ENCODE peak calls at places on chromosomes 12 and 14, in eight cellular contexts. H is kidney, R is tibial nerve, K is fibroblast of pulmonary artery, J is pancreas, L is lung, M is body of pancreas, U is left ventricle myocardium inferior. F is an unnamed sample.

GRCh38 chr12:69570545-69571399 is 14.5 kb upstream of the CCT2 start:
- DNase-seq in M (peak), U (no peak), R (peak), K (peak), L (peak), H (no peak), J (no peak), F (no peak)

GRCh38 chr12:105330938-105331804 is 680 bp downstream of the C12orf75 start:
- DNase-seq in L (no peak), H (peak), K (no peak), U (no peak), J (peak), R (no peak), M (peak), F (no peak)

GRCh38 chr12:100234591-100235304 is 32.1 kb downstream of the DEPDC4 start:
- DNase-seq in H (no peak), U (no peak), M (peak), J (no peak), R (no peak), K (peak), L (no peak), F (peak)

GRCh38 chr14:20720741-20721140 is 24.9 kb upstream of the EDDM3A start:
- DNase-seq in J (no peak), H (no peak), M (no peak), K (no peak), L (no peak), U (no peak), R (no peak), F (no peak)

GRCh38 chr14:76186318-76187027 is 34.8 kb downstream of the GPATCH2L start:
- DNase-seq in R (no peak), J (no peak), U (no peak), K (no peak), M (no peak), L (no peak), H (no peak), F (no peak)

GRCh38 chr12:49369723-49370145 is 2.5 kb downstream of the SPATS2 start:
- DNase-seq in J (no peak), L (no peak), R (no peak), K (peak), H (no peak), M (peak), U (peak), F (no peak)

GRCh38 chr12:29320295-29321090 is 60.5 kb downstream of the ERGIC2 start:
- DNase-seq in L (no peak), R (no peak), H (no peak), U (no peak), K (peak), J (no peak), M (no peak), F (peak)

GRCh38 chr12:51771008-51771407 is 77.5 kb downstream of the FIGNL2 start:
- DNase-seq in U (no peak), M (no peak), R (no peak), K (no peak), L (no peak), J (no peak), H (no peak), F (no peak)

GRCh38 chr14:63435838-63436237 is 107.3 kb downstream of the PPP2R5E start:
- DNase-seq in H (peak), J (peak), M (peak), K (peak), L (peak), U (peak), R (peak), F (peak)

GRCh38 chr12:64968989-64969819 is 144.8 kb downstream of the TBC1D30 start:
- DNase-seq in K (peak), H (no peak), L (no peak), J (no peak), M (no peak), R (no peak), U (no peak), F (peak)

GRCh38 chr14:85534914-85535313 is 5.0 kb downstream of the FLRT2 start:
- DNase-seq in J (no peak), R (no peak), U (no peak), L (no peak), K (peak), H (no peak), M (no peak), F (no peak)

GRCh38 chr12:130142736-130143135 is 19.5 kb upstream of the FZD10 start:
- DNase-seq in M (no peak), L (no peak), J (no peak), K (no peak), U (no peak), R (no peak), H (no peak), F (no peak)

GRCh38 chr12:115506822-115507629 is 770.5 kb downstream of the MED13L start:
- DNase-seq in J (no peak), U (no peak), L (no peak), R (no peak), K (no peak), M (no peak), H (no peak), F (no peak)

GRCh38 chr12:51369581-51369980 is 21.6 kb downstream of the GALNT6 start:
- DNase-seq in R (no peak), H (no peak), K (no peak), L (no peak), M (no peak), U (no peak), J (no peak), F (no peak)

GRCh38 chr12:14570231-14570630 is 2.5 kb upstream of the PLBD1 start:
- DNase-seq in J (no peak), U (no peak), R (no peak), K (no peak), H (no peak), L (no peak), M (no peak), F (no peak)

GRCh38 chr14:32361674-32362073 is 32.6 kb downstream of the AKAP6 start:
- DNase-seq in L (no peak), K (no peak), J (no peak), H (no peak), M (no peak), R (no peak), U (no peak), F (no peak)

GRCh38 chr14:23285530-23286019 is 357 bp downstream of the HOMEZ start:
- DNase-seq in J (no peak), K (no peak), M (no peak), L (no peak), U (no peak), H (no peak), R (no peak), F (no peak)

GRCh38 chr12:120249875-120250795 is 15.4 kb downstream of the PXN start:
- DNase-seq in R (peak), L (no peak), M (no peak), J (no peak), U (peak), H (peak), K (peak), F (no peak)

GRCh38 chr14:99342204-99342603 is 70.2 kb upstream of the BCL11B start:
- DNase-seq in R (no peak), U (no peak), J (no peak), M (no peak), H (peak), K (no peak), L (no peak), F (no peak)

GRCh38 chr12:101924647-101925046 is 47.3 kb downstream of the DRAM1 start:
- DNase-seq in U (no peak), R (no peak), K (peak), L (no peak), M (no peak), H (no peak), J (no peak), F (no peak)

GRCh38 chr14:97703006-97703760 is 906.0 kb downstream of the VRK1 start:
- DNase-seq in R (no peak), U (no peak), K (no peak), H (no peak), L (no peak), M (no peak), J (no peak), F (no peak)
- H3K4me3 ChIP-seq in R (no peak), U (no peak), K (no peak), H (no peak), L (no peak), M (no peak), J (no peak), F (no peak)

DNA sequence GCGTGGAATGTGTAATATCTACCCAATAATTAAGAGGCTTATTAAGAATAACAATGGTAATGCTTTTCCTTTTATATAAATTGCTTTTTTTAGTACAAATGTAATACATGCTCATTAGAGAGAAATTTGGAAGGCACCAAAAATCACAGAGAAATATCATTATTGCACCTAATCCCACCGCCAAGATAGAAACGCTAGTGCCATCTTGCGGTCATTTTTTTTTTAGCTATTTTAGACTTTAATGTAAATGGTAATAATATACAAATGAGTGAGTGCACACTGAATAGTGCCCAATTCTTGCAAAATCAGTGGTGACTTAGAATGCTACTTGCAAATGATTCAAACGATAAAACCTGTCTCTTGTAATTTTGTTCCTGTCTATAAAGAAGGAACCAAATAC is 576.8 kb upstream of the TMEM132C start:
- DNase-seq in R (no peak), M (no peak), U (no peak), J (no peak), L (no peak), H (no peak), K (no peak), F (no peak)
- TF ChIP-seq CTCF in R (no peak), M (no peak), U (no peak), J (no peak), L (no peak), H (no peak), K (peak), F (peak)

DNA sequence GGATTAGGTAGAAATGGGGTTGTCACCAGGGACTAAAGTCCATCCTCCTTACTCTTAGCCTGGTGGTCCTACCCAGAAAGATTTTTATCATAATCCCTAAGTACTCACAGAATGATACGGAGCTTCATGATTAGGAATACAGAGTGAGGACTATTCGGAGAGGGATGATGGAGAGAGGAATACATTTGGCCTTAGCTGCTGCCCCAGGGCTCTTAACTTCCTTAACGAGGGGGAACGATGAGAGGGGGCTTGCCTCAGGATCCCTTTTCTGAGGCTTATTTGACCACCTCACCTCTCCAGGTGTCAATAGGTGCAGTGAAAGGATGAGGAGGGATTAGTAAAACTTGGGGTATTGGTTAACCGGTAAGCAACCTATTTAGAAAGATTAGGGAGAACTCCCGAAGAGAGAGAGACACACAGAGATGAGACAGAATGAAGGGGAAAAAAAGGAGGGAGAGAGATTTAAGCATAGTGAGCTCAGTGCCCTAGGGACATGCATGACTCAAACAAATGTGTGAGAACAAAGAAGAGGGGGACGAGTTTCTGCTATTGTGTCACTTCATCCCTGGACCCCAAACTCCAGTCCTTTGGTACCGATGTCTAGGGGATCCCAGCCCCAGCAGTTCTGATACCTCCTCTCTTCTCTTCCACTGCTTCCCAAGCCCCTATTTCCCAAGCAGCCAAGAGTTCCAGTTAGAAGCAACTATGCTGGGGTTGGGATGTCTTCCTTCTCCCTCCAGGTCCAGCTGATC is 1.1 kb downstream of the NFE2 start:
- DNase-seq in R (no peak), M (no peak), K (no peak), L (no peak), H (no peak), J (no peak), U (no peak), F (no peak)
- H3K4me3 ChIP-seq in R (no peak), M (no peak), K (no peak), L (no peak), H (no peak), J (no peak), U (no peak), F (no peak)

GRCh38 chr12:19183121-19183838 is 53.7 kb downstream of the PLEKHA5 start:
- DNase-seq in U (no peak), M (no peak), R (no peak), J (no peak), K (peak), H (no peak), L (no peak), F (no peak)
- TF ChIP-seq CTCF in U (peak), M (no peak), R (peak), J (no peak), K (peak), H (peak), L (no peak), F (peak)

GRCh38 chr14:53740570-53740969 is 216.1 kb downstream of the BMP4 start:
- DNase-seq in H (no peak), U (no peak), J (no peak), R (no peak), L (no peak), M (no peak), K (no peak), F (no peak)
- H3K4me3 ChIP-seq in H (no peak), U (no peak), J (no peak), R (no peak), L (no peak), M (no peak), K (no peak), F (no peak)

GRCh38 chr14:104726600-104727451 is 2.8 kb downstream of the ADSS1 start:
- DNase-seq in H (no peak), R (no peak), K (no peak), M (no peak), J (no peak), L (no peak), U (no peak), F (no peak)
- TF ChIP-seq CTCF in H (no peak), R (no peak), K (peak), M (no peak), J (no peak), L (no peak), U (no peak), F (no peak)

DNA sequence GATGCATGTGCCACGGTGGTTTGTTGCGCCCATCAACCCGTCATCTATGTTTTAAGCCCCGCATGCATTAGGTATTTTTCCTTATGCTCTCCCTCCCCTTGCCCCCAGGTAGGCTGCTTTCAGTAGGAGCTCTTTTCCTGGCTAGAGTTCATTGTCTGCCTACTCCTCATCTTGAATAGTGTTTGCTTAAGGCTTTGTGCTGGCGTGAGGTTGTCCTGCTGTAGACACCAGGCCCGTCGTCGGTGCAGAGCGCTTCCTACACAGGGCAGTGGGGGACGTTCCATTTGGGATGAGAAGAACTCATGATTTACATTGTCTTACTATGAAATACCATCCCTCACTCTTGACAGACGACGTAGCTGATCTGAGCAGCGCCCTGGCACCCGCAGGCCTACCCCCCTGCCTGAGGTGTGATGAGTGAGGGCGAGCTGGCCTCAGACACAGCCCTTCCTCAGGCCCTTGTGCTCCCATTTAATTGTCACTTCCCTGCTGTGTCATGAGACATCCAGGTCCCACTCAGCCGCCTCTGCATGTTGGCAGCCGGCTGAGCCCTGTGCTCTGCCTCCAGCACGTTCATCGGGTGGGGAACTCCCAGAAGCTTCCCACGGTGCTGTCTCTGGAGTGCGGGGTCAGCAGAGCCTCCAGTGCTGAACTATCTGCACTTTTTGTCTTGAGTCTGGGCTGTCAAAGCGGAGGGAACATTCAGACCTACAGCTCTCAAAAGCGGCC is 76.0 kb downstream of the WDR20 start:
- DNase-seq in K (no peak), R (no peak), L (no peak), U (peak), H (no peak), J (no peak), M (no peak), F (no peak)
- H3K4me3 ChIP-seq in K (no peak), R (no peak), L (no peak), U (peak), H (no peak), J (no peak), M (no peak), F (no peak)

DNA sequence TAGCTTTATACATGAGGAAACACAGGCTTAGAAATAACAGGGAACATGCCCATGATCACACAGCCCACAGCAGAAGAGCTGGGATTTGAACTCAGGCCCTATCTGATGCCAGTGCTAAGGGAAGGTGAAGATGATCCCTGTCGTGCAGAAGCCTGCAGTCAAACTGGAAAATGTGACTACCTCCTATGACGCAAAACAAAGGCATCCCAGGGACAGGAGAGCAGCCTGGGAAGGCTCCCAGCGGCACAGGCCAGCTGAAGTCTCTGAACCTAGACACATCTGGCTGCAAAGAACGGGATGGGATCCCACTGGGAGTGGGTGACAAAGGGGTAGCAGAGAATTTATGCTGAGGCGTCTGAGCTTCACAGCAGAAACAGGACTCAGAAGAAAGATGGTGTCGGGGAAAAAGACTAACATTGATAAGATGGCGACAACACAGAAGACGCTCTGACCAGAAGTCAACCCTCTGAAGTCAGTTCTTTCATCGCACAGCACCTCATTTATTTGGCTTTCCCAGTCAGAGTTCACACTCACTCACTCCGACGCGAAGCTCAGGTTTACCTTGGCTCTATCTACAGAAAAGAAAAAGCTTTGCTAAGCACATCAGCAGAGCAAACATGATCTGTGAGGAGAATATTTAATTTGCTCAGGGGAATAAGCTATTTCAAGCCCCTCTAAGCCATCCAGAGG is 111.7 kb downstream of the TTC7B start:
- DNase-seq in R (no peak), H (no peak), K (no peak), J (no peak), M (no peak), U (no peak), L (no peak), F (no peak)
- TF ChIP-seq CTCF in R (no peak), H (no peak), K (no peak), J (no peak), M (no peak), U (no peak), L (no peak), F (no peak)

GRCh38 chr12:27246141-27246540 is 2.1 kb downstream of the STK38L start:
- DNase-seq in R (no peak), J (no peak), U (no peak), H (no peak), K (no peak), L (no peak), M (no peak), F (no peak)
- H3K4me3 ChIP-seq in R (no peak), J (no peak), U (peak), H (peak), K (peak), L (no peak), M (no peak), F (no peak)

F was measured in AG09309.